ENCODE peak calls at places on chromosomes 7 and 10, in four cellular contexts. I is NCI-H2171 treated with DMSO at 0.1 percent for 48 hours, L is astrocyte of the hippocampus, R is activated T-helper 1 cell treated with Interleukin-2 at 50 U/mL for 16 hours. T is an unnamed sample.

GRCh38 chr10:82535457-82535856 is 660.5 kb downstream of the NRG3 start:
- DNase-seq in I (no peak), R (no peak), L (no peak), T (no peak)

GRCh38 chr7:137903382-137904169 is 56.8 kb upstream of the DGKI start:
- DNase-seq in I (peak), R (peak), L (peak), T (no peak)

GRCh38 chr7:92039900-92040299 is 94.4 kb downstream of the CYP51A1 start:
- DNase-seq in L (no peak), R (no peak), I (no peak), T (no peak)

GRCh38 chr10:100723769-100724530 is 21.4 kb upstream of the PAX2 start:
- DNase-seq in L (no peak), R (no peak), I (no peak), T (no peak)

GRCh38 chr7:143245123-143245522 is 18.1 kb upstream of the GSTK1 start:
- DNase-seq in L (no peak), R (no peak), I (no peak), T (no peak)

GRCh38 chr7:3416453-3416852 is 115.4 kb downstream of the SDK1 start:
- DNase-seq in L (no peak), R (no peak), I (no peak), T (no peak)

GRCh38 chr10:88227342-88228018 is 355.6 kb downstream of the RNLS start:
- DNase-seq in I (no peak), R (no peak), L (no peak), T (peak)

GRCh38 chr7:19122018-19122588 is 4.7 kb upstream of the TWIST1 start:
- DNase-seq in L (peak), I (peak), R (no peak), T (no peak)

GRCh38 chr10:71014021-71014782 is 125.8 kb upstream of the PCBD1 start:
- DNase-seq in L (no peak), R (no peak), I (no peak), T (no peak)

GRCh38 chr10:58164517-58164916 is 103.2 kb downstream of the IPMK start:
- DNase-seq in L (no peak), I (no peak), R (no peak), T (no peak)

GRCh38 chr10:58266826-58267712 is 625 bp downstream of the IPMK start:
- DNase-seq in R (peak), L (peak), I (peak), T (no peak)

GRCh38 chr7:1027285-1028043 is 16.9 kb upstream of the GPR146 start:
- DNase-seq in I (no peak), L (peak), R (no peak), T (no peak)

GRCh38 chr10:124592736-124593430 is 131.3 kb downstream of the LHPP start:
- DNase-seq in I (no peak), R (no peak), L (no peak), T (no peak)

GRCh38 chr10:6062101-6062771 is at the start of gene IL2RA:
- DNase-seq in I (no peak), L (no peak), R (peak), T (no peak)

GRCh38 chr10:102504179-102504975 is 605 bp downstream of the SUFU start:
- DNase-seq in R (no peak), L (peak), I (no peak), T (no peak)

GRCh38 chr7:45999541-45999940 is 78.5 kb upstream of the IGFBP3 start:
- DNase-seq in R (no peak), L (no peak), I (no peak), T (no peak)

GRCh38 chr10:46229144-46229563 is 57.6 kb upstream of the ANTXRL start:
- DNase-seq in R (no peak), L (peak), I (peak), T (no peak)

GRCh38 chr7:8515786-8516185 is 82.4 kb downstream of the NXPH1 start:
- DNase-seq in L (no peak), R (no peak), I (no peak), T (no peak)

GRCh38 chr10:104664205-104664604 is 23.1 kb downstream of the SORCS3 start:
- DNase-seq in I (no peak), R (no peak), L (no peak), T (no peak)

GRCh38 chr7:21355406-21355874 is 72.4 kb upstream of the SP4 start:
- DNase-seq in R (no peak), L (no peak), I (no peak), T (no peak)

GRCh38 chr7:33933611-33934281 is 28.4 kb downstream of the BMPER start:
- DNase-seq in I (no peak), L (peak), R (no peak), T (no peak)

GRCh38 chr10:63636812-63637211 is 115.6 kb downstream of the REEP3 start:
- DNase-seq in I (no peak), R (no peak), L (no peak), T (no peak)

GRCh38 chr10:23037561-23037960 is 57.8 kb upstream of the MSRB2 start:
- DNase-seq in L (no peak), I (no peak), R (no peak), T (no peak)

GRCh38 chr7:77393954-77394353 is 22.2 kb downstream of the GSAP start:
- DNase-seq in I (no peak), R (no peak), L (no peak), T (no peak)

GRCh38 chr7:150831851-150832250 is 20.5 kb upstream of the AOC1 start:
- DNase-seq in L (no peak), R (no peak), I (no peak), T (no peak)

GRCh38 chr10:22783807-22784206 is 69.4 kb upstream of the PIP4K2A start:
- DNase-seq in L (no peak), R (no peak), I (no peak), T (no peak)

GRCh38 chr7:98360221-98361124 is 40.4 kb downstream of the BAIAP2L1 start:
- DNase-seq in R (no peak), I (peak), L (no peak), T (no peak)

GRCh38 chr7:2971914-2972530 is 71.6 kb downstream of the CARD11 start:
- DNase-seq in L (no peak), R (no peak), I (no peak), T (no peak)

GRCh38 chr10:2334542-2334941 is 597.2 kb upstream of the ADARB2 start:
- DNase-seq in L (no peak), R (no peak), I (no peak), T (no peak)